ENCODE peak calls at places on chromosomes 12 and 14, in four cellular contexts. F, J, N and T are unnamed samples.

GRCh38 chr14:60183724-60184596 is 18.8 kb upstream of the DHRS7 start:
- DNase-seq in F (peak; percentile 11), J (no peak), N (peak; percentile 55), T (peak; percentile 12)

GRCh38 chr12:71356569-71356968 is 83.0 kb upstream of the LGR5 start:
- DNase-seq in F (no peak), J (no peak), N (no peak), T (no peak)

GRCh38 chr12:106211973-106212372 is 35.8 kb downstream of the CKAP4 start:
- DNase-seq in F (no peak), J (no peak), N (no peak), T (no peak)

GRCh38 chr12:80257920-80258319 is 158.6 kb downstream of the OTOGL start:
- DNase-seq in F (no peak), J (no peak), N (no peak), T (no peak)

GRCh38 chr14:103123128-103123633 is at the start of gene TNFAIP2:
- DNase-seq in F (peak; percentile 72), J (no peak), N (no peak), T (peak; percentile 68)

GRCh38 chr14:34355584-34356266 is 106.3 kb downstream of the SPTSSA start:
- DNase-seq in F (no peak), J (no peak), N (peak; percentile 45), T (no peak)

GRCh38 chr12:119659289-119659897 is 8.5 kb upstream of the PRKAB1 start:
- DNase-seq in F (peak; percentile 58), J (no peak), N (peak; percentile 46), T (peak; percentile 26)

GRCh38 chr12:1310684-1311083 is 283.7 kb downstream of the FBXL14 start:
- DNase-seq in F (no peak), J (no peak), N (no peak), T (no peak)

GRCh38 chr12:122028601-122029560 is 7.2 kb downstream of the BCL7A start:
- DNase-seq in F (no peak), J (peak; percentile 36), N (no peak), T (no peak)

GRCh38 chr14:33682746-33683145 is 268.1 kb downstream of the EGLN3 start:
- DNase-seq in F (no peak), J (no peak), N (no peak), T (no peak)

GRCh38 chr14:55388160-55388559 is 23.5 kb downstream of the ATG14 start:
- DNase-seq in F (no peak), J (no peak), N (no peak), T (no peak)

GRCh38 chr14:41257476-41257875 is 349.2 kb upstream of the LRFN5 start:
- DNase-seq in F (no peak), J (no peak), N (no peak), T (no peak)

GRCh38 chr12:128007250-128007649 is 259.7 kb upstream of the TMEM132C start:
- DNase-seq in F (no peak), J (no peak), N (no peak), T (no peak)

GRCh38 chr12:54201001-54201794 is 12.4 kb upstream of the SMUG1 start:
- DNase-seq in F (peak; percentile 84), J (no peak), N (peak; percentile 51), T (peak; percentile 82)

DNA sequence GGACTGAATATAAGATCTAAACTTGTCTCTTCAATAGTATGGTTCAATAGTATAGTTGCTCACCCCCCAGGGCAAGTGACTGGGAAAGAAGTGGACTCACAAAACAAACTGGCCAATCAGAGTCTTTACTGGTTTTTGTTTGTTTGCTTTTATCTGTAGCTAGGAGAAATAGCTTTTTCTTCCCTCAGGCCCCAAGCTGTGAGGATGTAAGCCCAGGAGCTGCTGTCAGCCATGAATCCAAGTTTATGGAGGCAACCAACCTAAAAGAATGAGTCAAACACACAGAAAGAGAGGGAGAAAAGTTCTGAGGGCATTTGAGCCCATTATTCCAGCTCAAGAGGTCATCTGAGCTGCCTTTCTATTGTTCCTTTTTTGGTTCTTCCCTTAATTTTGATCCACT is 375.3 kb downstream of the BCAT1 start:
- DNase-seq in F (no peak), J (no peak), N (no peak), T (no peak)
- TF ChIP-seq CHD4 in F (no peak), J (no peak), N (no peak), T (no peak)

GRCh38 chr14:69711065-69711464 is 55.9 kb upstream of the SRSF5 start:
- DNase-seq in F (no peak), J (no peak), N (no peak), T (no peak)
- TF ChIP-seq CHD4 in F (no peak), J (no peak), N (no peak), T (no peak)

GRCh38 chr14:28482644-28483043 is 283.9 kb upstream of the FOXG1 start:
- DNase-seq in F (no peak), J (no peak), N (no peak), T (no peak)
- TF ChIP-seq CHD4 in F (no peak), J (no peak), N (no peak), T (no peak)

DNA sequence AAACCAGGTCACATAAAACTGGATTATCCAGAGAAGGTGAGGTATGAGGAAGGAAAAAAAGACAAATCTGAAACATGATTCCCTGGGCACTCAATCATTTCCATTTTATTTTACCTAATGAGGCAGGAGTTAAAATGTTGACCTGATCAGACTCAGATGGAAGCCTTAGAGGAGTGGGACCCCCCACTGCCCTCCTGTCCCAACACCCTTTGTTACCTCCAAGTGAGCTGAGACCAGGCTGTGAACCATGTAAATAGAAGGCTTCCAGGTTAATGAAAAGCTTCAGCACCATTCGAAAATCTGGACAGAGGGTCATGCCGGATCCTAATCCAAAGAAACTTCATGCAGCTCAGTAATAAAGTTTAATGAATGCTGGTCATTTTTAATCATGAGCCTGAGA is 182.8 kb downstream of the PAX9 start:
- DNase-seq in F (no peak), J (no peak), N (no peak), T (no peak)
- TF ChIP-seq CHD4 in F (no peak), J (no peak), N (no peak), T (no peak)

GRCh38 chr12:77299001-77299400 is 233.6 kb upstream of the E2F7 start:
- DNase-seq in F (no peak), J (no peak), N (no peak), T (no peak)

GRCh38 chr12:77299910-77300772 is 234.8 kb upstream of the E2F7 start:
- DNase-seq in F (no peak), J (no peak), N (no peak), T (peak; percentile 4)

GRCh38 chr12:77300815-77301214 is 235.4 kb upstream of the E2F7 start:
- DNase-seq in F (no peak), J (no peak), N (no peak), T (no peak)
- TF ChIP-seq CHD4 in F (no peak), J (no peak), N (no peak), T (no peak)

GRCh38 chr12:116476227-116476852 is 82.8 kb upstream of the MAP1LC3B2 start:
- DNase-seq in F (no peak), J (no peak), N (no peak), T (no peak)

GRCh38 chr12:116472193-116472592 is 87.0 kb upstream of the MAP1LC3B2 start:
- DNase-seq in F (no peak), J (no peak), N (no peak), T (no peak)

GRCh38 chr12:116474899-116475298 is 84.3 kb upstream of the MAP1LC3B2 start:
- DNase-seq in F (no peak), J (no peak), N (no peak), T (no peak)

GRCh38 chr12:116474331-116474730 is 84.8 kb upstream of the MAP1LC3B2 start:
- DNase-seq in F (no peak), J (no peak), N (no peak), T (no peak)

GRCh38 chr12:116473416-116473815 is 85.8 kb upstream of the MAP1LC3B2 start:
- DNase-seq in F (no peak), J (no peak), N (no peak), T (no peak)
- TF ChIP-seq CHD4 in F (no peak), J (no peak), N (no peak), T (no peak)

DNA sequence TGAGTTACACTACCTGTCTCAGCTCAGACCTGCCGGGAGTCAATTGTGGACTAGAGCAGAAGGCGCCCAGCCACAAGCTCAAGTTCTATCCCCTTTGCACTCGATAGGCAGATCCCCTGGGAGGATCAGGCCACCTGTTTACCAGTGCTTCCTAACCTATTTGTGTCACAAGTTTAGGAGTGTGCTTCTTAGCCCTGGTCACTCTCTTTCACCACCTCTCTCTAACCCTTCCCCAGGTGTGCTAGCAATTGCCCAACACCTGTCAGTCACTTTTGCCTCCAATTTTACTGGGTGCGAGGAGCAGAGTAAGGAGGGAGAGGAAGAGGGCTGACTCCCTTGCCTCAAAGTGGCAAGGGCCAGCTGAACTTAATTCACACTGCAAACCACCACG is 745 bp upstream of the NAA30 start:
- DNase-seq in F (peak; percentile 6), J (peak; percentile 13), N (no peak), T (no peak)
- TF ChIP-seq CHD4 in F (no peak), J (no peak), N (no peak), T (no peak)

DNA sequence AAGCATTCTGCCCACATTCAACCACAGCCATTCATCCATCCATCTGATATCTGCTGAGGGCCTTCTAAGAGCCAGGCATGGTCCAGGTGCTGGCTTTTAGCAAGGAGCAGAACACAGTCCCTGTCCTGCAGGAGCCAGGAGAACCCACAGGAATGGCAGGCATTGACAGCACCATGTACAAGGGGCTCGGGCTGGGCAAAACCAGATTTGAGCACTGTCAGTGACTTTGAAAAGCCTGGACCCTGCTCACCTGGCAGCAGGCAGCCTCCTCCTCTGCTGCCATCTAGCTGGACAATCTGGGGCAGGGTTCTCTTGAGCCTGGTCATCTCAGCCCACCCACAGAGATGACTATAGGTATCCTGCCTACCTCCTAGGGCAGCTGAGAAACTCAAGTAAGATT is 136.9 kb downstream of the ZFP36L1 start:
- DNase-seq in F (no peak), J (no peak), N (peak; percentile 26), T (peak; percentile 46)
- TF ChIP-seq CHD4 in F (no peak), J (no peak), N (no peak), T (no peak)

GRCh38 chr12:47080725-47081502 is 1.2 kb upstream of the AMIGO2 start:
- DNase-seq in F (peak; percentile 23), J (no peak), N (no peak), T (peak; percentile 93)
- TF ChIP-seq CHD4 in F (no peak), J (no peak), N (no peak), T (no peak)